ENCODE peak calls at places on chromosome X, in nine cellular contexts. D is K562, A is GM12878, J is A549, P is suprapubic skin, I is ovary, X is upper lobe of left lung, C is stomach, U is transverse colon. R is an unnamed sample.

GRCh38 chrX:35439042-35439639 is 359.0 kb upstream of the MAGEB16 start:
- DNase-seq in U (no peak), X (no peak), D (no peak), I (no peak), J (no peak), P (no peak), A (no peak), C (no peak), R (no peak)

GRCh38 chrX:125298871-125299270 is 20.8 kb upstream of the TEX13C start:
- DNase-seq in U (no peak), X (no peak), I (no peak), D (no peak), J (no peak), P (no peak), A (no peak), C (no peak), R (no peak)

GRCh38 chrX:130179170-130179569 is 7.4 kb downstream of the RAB33A start:
- DNase-seq in J (no peak), P (no peak), U (no peak), A (no peak), I (no peak), X (no peak), C (no peak), D (no peak), R (no peak)

GRCh38 chrX:920234-920799 is 289.7 kb downstream of the SHOX start:
- DNase-seq in X (no peak), I (no peak), C (no peak), U (no peak), D (no peak), J (no peak), P (no peak), A (no peak), R (peak; percentile 22)

GRCh38 chrX:85243761-85244410 is at the start of the genes SATL1 and ZNF711:
- DNase-seq in P (peak; percentile 72), U (peak; percentile 54), X (peak; percentile 29), D (peak; percentile 50), I (peak; percentile 51), A (no peak), C (peak; percentile 42), J (peak; percentile 14), R (no peak)

GRCh38 chrX:102637561-102637960 is 13.7 kb upstream of the GPRASP1 start:
- DNase-seq in U (no peak), J (no peak), D (no peak), C (no peak), X (no peak), P (no peak), A (no peak), I (no peak), R (no peak)

GRCh38 chrX:30196322-30196721 is 19.0 kb upstream of the MAGEB2 start:
- DNase-seq in U (no peak), I (no peak), P (no peak), X (no peak), A (no peak), D (peak; percentile 17), J (peak; percentile 35), C (no peak), R (no peak)

GRCh38 chrX:14095702-14096101 is 66.0 kb upstream of the GEMIN8 start:
- DNase-seq in I (peak; percentile 10), P (no peak), C (peak; percentile 28), A (peak; percentile 4), U (peak; percentile 9), D (peak; percentile 65), J (no peak), X (peak; percentile 28), R (no peak)

GRCh38 chrX:139058831-139059495 is 347.4 kb upstream of the FGF13 start:
- DNase-seq in X (no peak), P (no peak), I (no peak), C (no peak), J (no peak), U (no peak), D (peak; percentile 58), A (no peak), R (no peak)

GRCh38 chrX:30880058-30880457 is 9.0 kb downstream of the TAB3 start:
- DNase-seq in P (no peak), I (no peak), X (no peak), U (no peak), C (no peak), J (no peak), D (no peak), A (no peak), R (no peak)

GRCh38 chrX:15563056-15563455 is 37.7 kb downstream of the ACE2 start:
- DNase-seq in A (no peak), X (no peak), I (no peak), U (peak; percentile 35), J (no peak), D (no peak), C (no peak), P (no peak), R (no peak)

GRCh38 chrX:11470231-11470630 is 177.0 kb downstream of the AMELX start:
- DNase-seq in J (no peak), X (peak; percentile 26), A (no peak), I (no peak), C (no peak), U (no peak), D (no peak), P (no peak), R (no peak)

GRCh38 chrX:50469206-50469605 is 1.4 kb downstream of the DGKK start:
- DNase-seq in D (no peak), I (no peak), X (no peak), C (no peak), J (no peak), A (no peak), P (no peak), U (no peak), R (no peak)

GRCh38 chrX:1487401-1487800 is 34.7 kb upstream of the ASMTL start:
- DNase-seq in I (no peak), C (no peak), U (no peak), P (peak; percentile 21), D (no peak), A (no peak), X (no peak), J (no peak), R (no peak)

GRCh38 chrX:103831803-103832544 is at the start of gene RAB9B:
- DNase-seq in X (peak; percentile 64), C (peak; percentile 31), P (peak; percentile 67), A (no peak), U (peak; percentile 68), I (peak; percentile 79), D (no peak), J (no peak), R (peak; percentile 13)

GRCh38 chrX:23804578-23804977 is 21.6 kb downstream of the SAT1 start:
- DNase-seq in X (no peak), U (no peak), P (no peak), I (no peak), J (no peak), D (no peak), A (no peak), C (no peak), R (no peak)

GRCh38 chrX:8805974-8806373 is 4.8 kb upstream of the FAM9A start:
- DNase-seq in J (no peak), A (no peak), I (no peak), D (no peak), P (no peak), X (no peak), U (no peak), C (no peak), R (no peak)

GRCh38 chrX:8808661-8809060 is 7.5 kb upstream of the FAM9A start:
- DNase-seq in P (no peak), D (no peak), U (no peak), C (no peak), J (no peak), A (no peak), I (no peak), X (no peak), R (no peak)

GRCh38 chrX:8801041-8801599 is at the start of gene FAM9A:
- DNase-seq in P (no peak), U (no peak), X (no peak), D (no peak), I (no peak), C (no peak), J (no peak), A (no peak), R (no peak)

DNA sequence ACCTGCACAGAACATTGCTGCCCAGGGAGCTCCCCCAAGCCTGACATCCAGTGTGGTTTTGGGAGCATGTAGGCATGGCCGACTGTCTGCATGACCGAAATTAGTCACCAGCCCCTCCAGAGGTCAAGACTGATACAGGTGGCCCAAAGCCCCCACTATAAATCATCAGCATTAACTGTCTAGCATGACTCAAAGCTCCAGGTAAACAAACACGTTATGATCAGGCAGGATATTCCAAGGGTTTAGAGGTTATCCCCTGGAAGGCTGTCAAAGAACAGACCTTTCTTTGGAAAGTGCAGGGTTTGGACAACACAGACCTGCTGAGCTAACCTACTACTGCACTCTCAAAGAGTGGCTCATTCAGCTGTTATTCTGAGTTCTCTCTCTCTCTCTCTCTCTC is 2.1 kb upstream of the FAM9A start:
- DNase-seq in I (no peak), J (no peak), X (no peak), A (no peak), D (no peak), C (no peak), P (no peak), U (no peak), R (no peak)
- TF ChIP-seq EP300 in I (no peak), J (no peak), X (no peak), A (no peak), D (no peak), C (no peak), P (no peak), U (no peak), R (no peak)

GRCh38 chrX:119694601-119695534 is 1.9 kb upstream of the SEPTIN6 start:
- DNase-seq in I (no peak), A (no peak), U (no peak), J (no peak), P (no peak), X (no peak), D (no peak), C (no peak), R (no peak)
- TF ChIP-seq EP300 in I (no peak), A (no peak), U (no peak), J (no peak), P (no peak), X (no peak), D (no peak), C (no peak), R (no peak)

DNA sequence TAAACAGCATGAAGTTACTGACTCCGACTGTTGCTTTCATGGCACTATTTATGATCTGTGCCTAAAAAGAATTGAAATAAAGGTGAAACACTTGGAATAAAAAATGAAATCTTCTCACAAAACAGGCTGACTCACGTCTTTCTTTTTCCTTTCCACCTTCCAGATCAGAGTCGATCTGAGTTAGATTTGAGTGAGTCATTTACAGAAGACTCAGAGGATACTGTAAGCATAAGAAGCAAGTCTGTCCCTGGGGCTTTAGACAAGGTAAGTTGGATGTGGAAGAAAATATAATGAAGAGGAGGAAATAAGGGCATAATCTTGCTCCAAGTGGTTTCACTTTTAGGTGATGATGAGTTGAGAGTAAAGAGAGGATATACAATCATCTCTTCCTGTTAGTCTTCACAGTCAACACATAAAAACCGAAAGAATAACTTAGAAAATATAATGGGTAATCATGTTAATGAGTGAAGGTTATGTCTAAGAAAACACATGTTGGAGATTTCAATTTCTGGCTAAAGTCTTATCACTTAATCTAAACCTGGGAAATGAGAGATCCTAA is 89.7 kb downstream of the SYTL5 start:
- DNase-seq in X (no peak), U (no peak), I (no peak), D (peak; percentile 2), A (no peak), P (no peak), C (no peak), J (peak; percentile 1), R (no peak)
- TF ChIP-seq EP300 in X (no peak), U (no peak), I (no peak), D (no peak), A (no peak), P (no peak), C (no peak), J (no peak), R (no peak)

GRCh38 chrX:40266490-40267333 is 169.0 kb upstream of the BCOR start:
- DNase-seq in D (peak; percentile 77), C (peak; percentile 72), P (peak; percentile 80), J (peak; percentile 73), U (peak; percentile 73), I (peak; percentile 61), X (peak; percentile 68), A (no peak), R (peak; percentile 29)
- TF ChIP-seq EP300 in D (peak; percentile 48), C (no peak), P (no peak), J (no peak), U (no peak), I (no peak), X (no peak), A (no peak), R (no peak)

R was measured in tibial nerve.